ENCODE peak calls at places on chromosome 21, in seven cellular contexts. Z, L, H, N, O, G and T are unnamed samples.

GRCh38 chr21:25323356-25323949 is 283.8 kb downstream of the MRPL39 start:
- DNase-seq in Z (no peak), L (no peak), H (no peak), N (no peak), O (no peak), G (no peak), T (no peak)

GRCh38 chr21:21213297-21213696 is 215.1 kb downstream of the NCAM2 start:
- DNase-seq in Z (no peak), L (no peak), H (no peak), N (no peak), O (no peak), G (no peak), T (no peak)

GRCh38 chr21:44428281-44428942 is 26.9 kb upstream of the LRRC3 start:
- DNase-seq in Z (peak), L (peak), H (peak), N (peak), O (peak), G (peak), T (no peak)

GRCh38 chr21:10616535-10616934 is 95.2 kb downstream of the TPTE start:
- DNase-seq in Z (no peak), L (no peak), H (no peak), N (no peak), O (no peak), G (no peak), T (no peak)

GRCh38 chr21:44390886-44391285 is 37.5 kb downstream of the TRPM2 start:
- DNase-seq in Z (no peak), L (no peak), H (no peak), N (no peak), O (no peak), G (no peak), T (no peak)

GRCh38 chr21:17903029-17903806 is 84.1 kb upstream of the C21orf91 start:
- DNase-seq in Z (no peak), L (no peak), H (no peak), N (no peak), O (no peak), G (no peak), T (no peak)

GRCh38 chr21:46613391-46613790 is 8.5 kb upstream of the S100B start:
- DNase-seq in Z (no peak), L (no peak), H (no peak), N (no peak), O (no peak), G (no peak), T (no peak)

GRCh38 chr21:26148834-26149354 is 21.7 kb downstream of the APP start:
- DNase-seq in Z (no peak), L (no peak), H (no peak), N (no peak), O (no peak), G (no peak), T (no peak)

GRCh38 chr21:25005388-25005787 is 601.9 kb downstream of the MRPL39 start:
- DNase-seq in Z (no peak), L (no peak), H (no peak), N (no peak), O (no peak), G (no peak), T (no peak)

GRCh38 chr21:36641886-36642285 is 57.0 kb upstream of the SIM2 start:
- DNase-seq in Z (no peak), L (no peak), H (no peak), N (no peak), O (no peak), G (no peak), T (no peak)

GRCh38 chr21:30234643-30235042 is 18.7 kb upstream of the CLDN8 start:
- DNase-seq in Z (no peak), L (no peak), H (no peak), N (no peak), O (no peak), G (no peak), T (no peak)

GRCh38 chr21:36768496-36768895 is 69.6 kb downstream of the SIM2 start:
- DNase-seq in Z (no peak), L (no peak), H (no peak), N (no peak), O (no peak), G (no peak), T (no peak)

GRCh38 chr21:39316062-39316461 is 2.6 kb upstream of the BRWD1 start:
- DNase-seq in Z (no peak), L (no peak), H (no peak), N (no peak), O (no peak), G (no peak), T (no peak)

GRCh38 chr21:46662765-46663500 is 27.5 kb downstream of the PRMT2 start:
- DNase-seq in Z (no peak), L (no peak), H (no peak), N (no peak), O (no peak), G (no peak), T (no peak)

GRCh38 chr21:18744840-18745239 is 341.3 kb upstream of the TMPRSS15 start:
- DNase-seq in Z (no peak), L (no peak), H (no peak), N (no peak), O (no peak), G (no peak), T (no peak)

GRCh38 chr21:37877888-37878684 is 38.2 kb downstream of the KCNJ6 start:
- DNase-seq in Z (no peak), L (no peak), H (no peak), N (no peak), O (no peak), G (no peak), T (no peak)

GRCh38 chr21:36694593-36695282 is 4.2 kb upstream of the SIM2 start:
- DNase-seq in Z (no peak), L (no peak), H (no peak), N (no peak), O (no peak), G (no peak), T (no peak)

GRCh38 chr21:38965910-38966504 is 160.3 kb downstream of the ETS2 start:
- DNase-seq in Z (no peak), L (peak), H (no peak), N (peak), O (peak), G (peak), T (no peak)

GRCh38 chr21:20999567-21000169 is 1.5 kb downstream of the NCAM2 start:
- DNase-seq in Z (no peak), L (peak), H (no peak), N (no peak), O (peak), G (peak), T (no peak)

GRCh38 chr21:38267991-38268858 is 11.4 kb downstream of the KCNJ15 start:
- DNase-seq in Z (no peak), L (no peak), H (no peak), N (no peak), O (no peak), G (no peak), T (peak)

GRCh38 chr21:21111309-21111920 is 113.2 kb downstream of the NCAM2 start:
- DNase-seq in Z (no peak), L (no peak), H (no peak), N (no peak), O (no peak), G (no peak), T (no peak)

GRCh38 chr21:14095021-14095420 is 115.7 kb downstream of the LIPI start:
- DNase-seq in Z (no peak), L (no peak), H (no peak), N (no peak), O (no peak), G (no peak), T (no peak)

GRCh38 chr21:44199448-44199847 is 41.3 kb downstream of the ICOSLG start:
- DNase-seq in Z (no peak), L (no peak), H (no peak), N (no peak), O (peak), G (peak), T (no peak)

GRCh38 chr21:39137248-39138186 is 45.7 kb downstream of the PSMG1 start:
- DNase-seq in Z (no peak), L (peak), H (no peak), N (peak), O (no peak), G (peak), T (no peak)

GRCh38 chr21:28893687-28894086 is 99.0 kb downstream of the LTN1 start:
- DNase-seq in Z (no peak), L (no peak), H (no peak), N (no peak), O (no peak), G (no peak), T (no peak)

GRCh38 chr21:38037416-38037815 is 121.2 kb upstream of the KCNJ6 start:
- DNase-seq in Z (no peak), L (no peak), H (no peak), N (no peak), O (no peak), G (no peak), T (no peak)

GRCh38 chr21:37552496-37553399 is 186.2 kb downstream of the DYRK1A start:
- DNase-seq in Z (no peak), L (no peak), H (no peak), N (no peak), O (no peak), G (no peak), T (no peak)

DNA sequence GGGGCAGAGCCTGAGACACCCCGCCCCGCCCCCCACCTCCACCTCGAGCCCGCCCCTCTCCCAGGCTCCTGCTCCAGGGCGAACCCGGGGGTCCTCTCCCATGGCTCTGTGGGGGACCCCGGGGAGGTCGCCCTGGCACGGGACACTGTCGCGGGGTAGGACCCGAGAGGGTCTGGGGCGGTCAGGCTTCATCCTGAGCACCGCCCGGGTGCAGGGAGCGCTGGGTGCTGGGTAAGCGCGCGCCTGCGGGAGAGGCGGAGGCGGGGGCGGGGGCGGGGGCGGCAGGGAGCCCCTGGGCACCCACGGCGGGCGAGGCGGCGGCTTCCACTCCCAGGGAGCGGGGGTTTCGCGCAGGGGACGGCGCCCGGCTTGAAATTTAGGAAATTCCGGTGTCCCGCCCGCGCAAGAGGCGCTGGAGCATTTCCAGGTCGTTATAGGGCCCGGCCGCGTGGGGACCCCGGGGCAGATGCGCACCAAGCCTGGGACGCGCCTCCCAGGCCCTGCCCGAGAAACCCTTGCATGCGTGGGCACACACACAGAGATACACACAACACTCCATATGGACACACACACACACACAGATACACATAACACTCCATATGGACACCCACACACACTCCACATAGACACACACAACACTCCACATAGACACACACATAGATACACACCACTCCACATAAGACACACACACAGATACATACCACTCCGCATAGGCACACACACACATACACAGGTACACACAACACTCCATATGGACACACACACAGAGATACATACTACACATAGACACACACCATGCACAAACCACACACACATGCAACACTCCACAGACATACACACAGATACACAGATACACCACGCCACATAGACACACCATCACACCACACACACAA is 48.7 kb upstream of the SLC19A1 start:
- DNase-seq in Z (no peak), L (no peak), H (no peak), N (peak), O (peak), G (peak), T (peak)
- TF ChIP-seq MAX in Z (no peak), L (no peak), H (no peak), N (no peak), O (peak), G (no peak), T (no peak)

GRCh38 chr21:15638856-15639549 is 90.8 kb upstream of the USP25 start:
- DNase-seq in Z (no peak), L (peak), H (no peak), N (no peak), O (no peak), G (no peak), T (no peak)
- TF ChIP-seq MAX in Z (no peak), L (no peak), H (no peak), N (no peak), O (no peak), G (no peak), T (no peak)

DNA sequence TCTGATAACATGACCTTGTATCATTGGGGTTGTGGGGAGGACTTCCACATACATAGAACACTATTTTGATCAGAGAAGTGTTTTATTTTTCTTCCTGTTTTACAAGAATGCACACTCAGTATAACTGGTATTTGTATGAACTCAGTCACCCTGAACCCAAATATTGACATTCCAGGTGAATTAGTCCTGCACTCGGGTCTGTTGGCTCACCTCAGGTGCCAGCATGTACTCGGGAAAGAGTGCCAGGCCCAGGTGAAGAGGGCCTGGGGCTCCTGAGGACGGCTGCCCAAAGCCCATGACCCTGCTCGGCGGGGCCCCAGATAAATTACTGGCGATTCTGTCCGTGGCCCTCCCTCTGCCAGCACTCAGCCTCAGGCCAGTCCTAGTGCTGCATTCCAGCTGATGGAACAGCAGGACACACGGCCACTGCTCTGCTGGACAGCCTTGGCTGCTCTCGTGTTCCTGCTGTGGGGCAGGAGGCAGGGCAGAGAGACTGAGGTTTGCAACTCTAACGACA is 75.4 kb upstream of the TMPRSS2 start:
- DNase-seq in Z (no peak), L (peak), H (no peak), N (peak), O (no peak), G (no peak), T (no peak)
- TF ChIP-seq MAX in Z (no peak), L (no peak), H (no peak), N (no peak), O (no peak), G (no peak), T (no peak)

GRCh38 chr21:27734146-27734545 is 767.3 kb upstream of the ADAMTS5 start:
- DNase-seq in Z (no peak), L (no peak), H (no peak), N (no peak), O (no peak), G (no peak), T (no peak)
- TF ChIP-seq MAX in Z (no peak), L (no peak), H (no peak), N (no peak), O (no peak), G (no peak), T (no peak)

GRCh38 chr21:42675403-42675802 is 22.0 kb downstream of the PDE9A start:
- DNase-seq in Z (no peak), L (no peak), H (no peak), N (no peak), O (no peak), G (no peak), T (no peak)

GRCh38 chr21:42677339-42678117 is 24.1 kb downstream of the PDE9A start:
- DNase-seq in Z (no peak), L (no peak), H (no peak), N (no peak), O (no peak), G (no peak), T (no peak)

GRCh38 chr21:42678618-42679295 is 25.3 kb downstream of the PDE9A start:
- DNase-seq in Z (no peak), L (no peak), H (no peak), N (no peak), O (no peak), G (no peak), T (no peak)

GRCh38 chr21:42678118-42678430 is 24.7 kb downstream of the PDE9A start:
- DNase-seq in Z (no peak), L (no peak), H (no peak), N (no peak), O (no peak), G (no peak), T (no peak)

GRCh38 chr21:42676799-42677198 is 23.4 kb downstream of the PDE9A start:
- DNase-seq in Z (no peak), L (no peak), H (no peak), N (no peak), O (no peak), G (no peak), T (no peak)
- TF ChIP-seq MAX in Z (no peak), L (no peak), H (no peak), N (no peak), O (no peak), G (no peak), T (no peak)

GRCh38 chr21:33241846-33242245 is 12.1 kb downstream of the IFNAR2 start:
- DNase-seq in Z (no peak), L (no peak), H (no peak), N (no peak), O (no peak), G (no peak), T (no peak)
- TF ChIP-seq MAX in Z (no peak), L (no peak), H (no peak), N (no peak), O (no peak), G (no peak), T (no peak)

GRCh38 chr21:34933609-34934345 is 115.3 kb downstream of the RUNX1 start:
- DNase-seq in Z (no peak), L (no peak), H (no peak), N (no peak), O (no peak), G (no peak), T (no peak)
- TF ChIP-seq MAX in Z (no peak), L (no peak), H (no peak), N (no peak), O (no peak), G (no peak), T (no peak)

DNA sequence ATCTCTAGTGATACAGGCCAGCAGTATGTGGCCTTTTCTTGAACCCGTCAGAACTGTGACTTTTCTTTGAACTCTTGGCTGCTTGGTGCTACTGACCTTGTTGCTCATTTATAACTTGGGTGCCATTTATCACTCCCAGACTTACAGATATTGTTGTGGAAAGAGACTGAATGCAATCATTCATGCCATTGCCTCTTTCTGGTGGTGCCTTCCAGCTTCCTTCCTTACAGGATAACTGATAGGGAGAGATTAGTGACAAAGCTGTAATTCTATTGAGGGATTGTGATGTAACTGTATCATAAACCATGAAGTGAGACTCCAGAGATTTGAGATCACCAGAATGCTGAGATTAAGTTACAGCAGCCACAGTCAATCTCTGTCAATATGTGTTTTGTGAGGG is 256.5 kb downstream of the USP25 start:
- DNase-seq in Z (no peak), L (no peak), H (no peak), N (no peak), O (no peak), G (no peak), T (no peak)
- TF ChIP-seq MAX in Z (no peak), L (no peak), H (no peak), N (no peak), O (no peak), G (no peak), T (no peak)

GRCh38 chr21:41783476-41784150 is 16.8 kb upstream of the RIPK4 start:
- DNase-seq in Z (peak), L (no peak), H (no peak), N (no peak), O (no peak), G (no peak), T (no peak)

GRCh38 chr21:41781047-41781405 is 14.2 kb upstream of the RIPK4 start:
- DNase-seq in Z (no peak), L (no peak), H (no peak), N (no peak), O (no peak), G (no peak), T (no peak)

GRCh38 chr21:41784456-41785102 is 17.7 kb upstream of the RIPK4 start:
- DNase-seq in Z (no peak), L (no peak), H (no peak), N (no peak), O (no peak), G (no peak), T (no peak)

GRCh38 chr21:41786521-41786987 is 19.7 kb upstream of the RIPK4 start:
- DNase-seq in Z (no peak), L (no peak), H (no peak), N (no peak), O (no peak), G (no peak), T (no peak)
- TF ChIP-seq MAX in Z (no peak), L (no peak), H (no peak), N (no peak), O (no peak), G (no peak), T (no peak)

GRCh38 chr21:32131960-32132359 is 146.9 kb downstream of the MIS18A start:
- DNase-seq in Z (no peak), L (peak), H (no peak), N (peak), O (peak), G (no peak), T (no peak)
- TF ChIP-seq MAX in Z (no peak), L (no peak), H (no peak), N (no peak), O (no peak), G (no peak), T (no peak)